ENCODE peak calls at places on chromosomes 4 and X, in ten cellular contexts. H is B cell; E is A549; X is mucosa of descending colon; U is T-cell; Z is left lung; V is heart right ventricle; J is stimulated activated naive CD8-positive, alpha-beta T cell treated with anti-CD3 and anti-CD28 coated beads, Interleukin-15, Interleukin-2, amounts not matched to agents 100 U/mL and 50 U/mL, for 24 hours; W is activated CD8-positive, alpha-beta memory T cell treated with anti-CD3 and anti-CD28 coated beads, Interleukin-2, amount 10 ng/mL, durations not matched to agents 7 days and 5 days; M is K562. P is an unnamed sample.

GRCh38 chr4:143354990-143355389 is 18.3 kb downstream of the GAB1 start:
- ATAC-seq in H (no peak), E (no peak), X (no peak), U (no peak), Z (no peak), V (no peak), J (no peak), W (no peak), M (no peak), P (no peak)

GRCh38 chrX:18875256-18875878 is 108.5 kb downstream of the PHKA2 start:
- ATAC-seq in H (no peak), E (peak), X (no peak), U (no peak), Z (no peak), V (no peak), J (no peak), W (no peak), M (no peak), P (no peak)

GRCh38 chr4:5893013-5893580 is at the start of gene CRMP1:
- ATAC-seq in H (no peak), E (no peak), X (peak), U (no peak), Z (peak), V (no peak), J (no peak), W (no peak), M (no peak), P (no peak)

GRCh38 chr4:171186700-171187099 is 626.5 kb upstream of the GALNTL6 start:
- ATAC-seq in H (no peak), E (no peak), X (no peak), U (no peak), Z (no peak), V (no peak), J (no peak), W (no peak), M (no peak), P (no peak)

GRCh38 chr4:115353370-115353769 is 239.9 kb upstream of the NDST4 start:
- ATAC-seq in H (no peak), E (no peak), X (no peak), U (no peak), Z (no peak), V (no peak), J (no peak), W (no peak), M (no peak), P (no peak)

GRCh38 chr4:168598191-168598590 is 101.3 kb downstream of the PALLD start:
- ATAC-seq in H (no peak), E (no peak), X (no peak), U (no peak), Z (no peak), V (peak), J (no peak), W (no peak), M (no peak), P (no peak)

GRCh38 chr4:150229538-150229937 is 151.3 kb downstream of the DCLK2 start:
- ATAC-seq in H (no peak), E (no peak), X (no peak), U (no peak), Z (no peak), V (peak), J (no peak), W (no peak), M (no peak), P (no peak)

GRCh38 chrX:17542123-17542522 is 167.1 kb downstream of the NHS start:
- ATAC-seq in H (no peak), E (no peak), X (no peak), U (no peak), Z (no peak), V (peak), J (no peak), W (no peak), M (no peak), P (no peak)

GRCh38 chrX:150605603-150606002 is 37.2 kb downstream of the MTM1 start:
- ATAC-seq in H (no peak), E (no peak), X (peak), U (no peak), Z (peak), V (no peak), J (no peak), W (no peak), M (no peak), P (no peak)

GRCh38 chrX:136227074-136227473 is 24.1 kb downstream of the MAP7D3 start:
- ATAC-seq in H (no peak), E (no peak), X (no peak), U (no peak), Z (no peak), V (no peak), J (no peak), W (no peak), M (no peak), P (no peak)

GRCh38 chr4:15781427-15782095 is 3.4 kb downstream of the CD38 start:
- ATAC-seq in H (no peak), E (no peak), X (no peak), U (no peak), Z (no peak), V (no peak), J (peak), W (peak), M (no peak), P (peak)

GRCh38 chr4:142581891-142582290 is 264.2 kb downstream of the INPP4B start:
- ATAC-seq in H (no peak), E (no peak), X (no peak), U (no peak), Z (no peak), V (no peak), J (no peak), W (no peak), M (no peak), P (no peak)

GRCh38 chr4:98905297-98905696 is 23.6 kb downstream of the EIF4E start:
- ATAC-seq in H (no peak), E (no peak), X (no peak), U (no peak), Z (no peak), V (no peak), J (no peak), W (no peak), M (no peak), P (no peak)

GRCh38 chr4:140222175-140222574 is 68.2 kb upstream of the MAML3 start:
- ATAC-seq in H (no peak), E (no peak), X (no peak), U (no peak), Z (no peak), V (no peak), J (no peak), W (no peak), M (no peak), P (peak)

GRCh38 chr4:110198472-110199419 is at the start of gene ELOVL6:
- ATAC-seq in H (no peak), E (peak), X (peak), U (no peak), Z (peak), V (peak), J (peak), W (peak), M (peak), P (peak)

GRCh38 chr4:14184265-14184664 is 556.7 kb upstream of the BOD1L1 start:
- ATAC-seq in H (no peak), E (no peak), X (no peak), U (no peak), Z (no peak), V (peak), J (no peak), W (no peak), M (no peak), P (no peak)

GRCh38 chr4:184485279-184485678 is 10.9 kb upstream of the IRF2 start:
- ATAC-seq in H (no peak), E (no peak), X (no peak), U (no peak), Z (no peak), V (no peak), J (no peak), W (no peak), M (no peak), P (no peak)

GRCh38 chrX:38318606-38319005 is 8.7 kb downstream of the RPGR start:
- ATAC-seq in H (no peak), E (no peak), X (no peak), U (no peak), Z (no peak), V (no peak), J (no peak), W (no peak), M (no peak), P (no peak)

GRCh38 chr4:48962636-48963035 is 23.4 kb upstream of the CWH43 start:
- ATAC-seq in H (no peak), E (no peak), X (no peak), U (no peak), Z (no peak), V (no peak), J (no peak), W (no peak), M (no peak), P (no peak)

GRCh38 chr4:110195561-110196205 is 2.7 kb downstream of the ELOVL6 start:
- ATAC-seq in H (no peak), E (no peak), X (peak), U (no peak), Z (peak), V (no peak), J (no peak), W (peak), M (no peak), P (peak)

GRCh38 chr4:186144596-186145569 is 40.4 kb downstream of the FAM149A start:
- ATAC-seq in H (no peak), E (peak), X (peak), U (peak), Z (peak), V (peak), J (peak), W (peak), M (peak), P (peak)